ENCODE peak calls at places on chromosomes 3 and 15, in seven cellular contexts. F, M, H, U, V, N and X are unnamed samples. For H3K9me3, the result is how much of the 10 kb centered on the place peaks cover.

GRCh38 chr15:92914768-92915221 is 14.7 kb downstream of the CHD2 start:
- DNase-seq in M (no peak), F (no peak), H (no peak), N (no peak), V (no peak), U (no peak), X (no peak)

GRCh38 chr3:141087071-141087824 is 36.1 kb downstream of the SPSB4 start:
- DNase-seq in M (no peak), U (no peak), F (no peak), H (no peak), N (no peak), V (no peak), X (no peak)

GRCh38 chr3:14410501-14411165 is 8.2 kb downstream of the SLC6A6 start:
- DNase-seq in U (no peak), V (peak), M (no peak), F (peak), H (peak), N (peak), X (no peak)

GRCh38 chr3:169562988-169563774 is 100.3 kb downstream of the MECOM start:
- DNase-seq in H (no peak), N (no peak), V (no peak), U (no peak), F (no peak), M (no peak), X (no peak)

GRCh38 chr3:46930945-46931403 is 45.6 kb downstream of the CCDC12 start:
- DNase-seq in U (peak), M (no peak), H (no peak), V (no peak), N (no peak), F (no peak), X (no peak)

GRCh38 chr3:57691411-57692133 is 1.3 kb downstream of the DENND6A start:
- DNase-seq in V (no peak), F (no peak), N (no peak), M (no peak), H (no peak), U (no peak), X (peak)

GRCh38 chr15:79028411-79028964 is 62.1 kb downstream of the RASGRF1 start:
- DNase-seq in H (peak), N (no peak), V (peak), M (peak), F (no peak), U (peak), X (peak)

GRCh38 chr15:89500397-89501270 is 4.3 kb upstream of the RHCG start:
- DNase-seq in N (no peak), F (no peak), M (no peak), V (no peak), H (no peak), U (no peak), X (no peak)

GRCh38 chr3:48400824-48401433 is 28.9 kb downstream of the FBXW12 start:
- DNase-seq in M (peak), V (peak), H (peak), U (peak), N (no peak), F (peak), X (peak)

GRCh38 chr3:40230382-40230781 is 79.1 kb upstream of the EIF1B start:
- DNase-seq in N (no peak), V (no peak), M (no peak), H (peak), F (no peak), U (no peak), X (no peak)

GRCh38 chr15:87826119-87826730 is 430.3 kb downstream of the NTRK3 start:
- DNase-seq in V (no peak), U (no peak), F (no peak), M (peak), H (no peak), N (no peak), X (no peak)
- H3K9me3 ChIP-seq in V (under half), U (under half), F (under half), M (under half), H (under half), N (under half), X (under half)

GRCh38 chr3:134048278-134048996 is 18.7 kb upstream of the SLCO2A1 start:
- DNase-seq in V (no peak), F (no peak), U (no peak), H (no peak), N (no peak), M (no peak), X (peak)

GRCh38 chr3:134049676-134050075 is 20.0 kb upstream of the SLCO2A1 start:
- DNase-seq in F (no peak), N (no peak), H (no peak), M (no peak), U (no peak), V (no peak), X (no peak)

GRCh38 chr3:134040066-134040465 is 10.3 kb upstream of the SLCO2A1 start:
- DNase-seq in H (no peak), M (no peak), F (no peak), N (no peak), V (no peak), U (no peak), X (no peak)

GRCh38 chr3:134039161-134039862 is 9.6 kb upstream of the SLCO2A1 start:
- DNase-seq in F (no peak), U (no peak), H (peak), M (peak), V (no peak), N (no peak), X (no peak)

DNA sequence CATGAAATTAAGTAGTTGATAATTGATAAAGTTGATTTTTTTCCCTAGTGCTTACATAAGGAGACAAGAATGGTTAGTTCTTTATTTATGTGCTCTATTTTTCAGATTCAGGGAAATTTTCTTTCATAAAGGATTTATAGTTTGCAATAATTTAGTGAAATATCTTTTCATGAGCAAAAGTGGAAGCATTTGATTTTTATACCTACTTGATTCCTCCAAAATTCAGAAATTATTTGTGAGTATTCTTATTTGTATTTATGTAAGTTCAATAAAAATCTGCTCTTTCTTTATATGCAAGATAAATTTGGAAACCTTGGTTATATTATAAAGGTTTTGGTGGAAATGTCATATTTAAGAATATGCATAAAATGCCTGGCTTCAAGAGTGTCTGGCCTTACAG is 14.7 kb upstream of the SLCO2A1 start:
- DNase-seq in V (no peak), F (no peak), H (no peak), N (no peak), M (no peak), U (no peak), X (no peak)
- H3K9me3 ChIP-seq in V (under half), F (under half), H (under half), N (under half), M (under half), U (under half), X (under half)

GRCh38 chr15:25228261-25228660 is 210.6 kb downstream of the UBE3A start:
- DNase-seq in N (no peak), U (no peak), F (no peak), H (no peak), M (no peak), V (no peak), X (no peak)

GRCh38 chr15:25220834-25221233 is 218.0 kb downstream of the UBE3A start:
- DNase-seq in V (no peak), M (no peak), N (no peak), U (no peak), F (no peak), H (no peak), X (no peak)

GRCh38 chr15:25226360-25226759 is 212.5 kb downstream of the UBE3A start:
- DNase-seq in N (no peak), V (no peak), F (peak), M (no peak), U (no peak), H (no peak), X (no peak)

GRCh38 chr15:25224396-25224795 is 214.4 kb downstream of the UBE3A start:
- DNase-seq in H (no peak), V (no peak), N (no peak), F (no peak), U (no peak), M (no peak), X (no peak)
- H3K9me3 ChIP-seq in H (under half), V (under half), N (half or more), F (under half), U (under half), M (under half), X (under half)

DNA sequence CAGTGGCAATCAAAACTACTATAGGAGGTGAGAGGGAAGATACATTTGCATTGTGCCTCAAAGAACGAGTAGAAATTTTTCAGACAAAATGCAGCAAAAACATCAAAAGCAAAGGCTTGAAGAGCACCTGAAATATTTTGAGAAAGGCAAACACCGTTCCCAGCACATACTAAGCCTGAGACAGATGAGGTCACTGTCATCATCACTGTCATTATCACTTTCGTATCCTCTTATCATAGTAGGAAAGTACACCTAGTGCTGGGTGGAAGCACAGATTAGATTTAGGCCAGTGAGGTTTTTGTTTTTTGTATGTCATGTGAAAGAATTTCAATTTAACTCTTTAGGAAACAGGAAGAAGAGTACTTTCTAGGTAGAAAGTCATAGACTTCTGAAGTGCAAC is 222.0 kb downstream of the GABRB3 start:
- DNase-seq in V (no peak), M (no peak), U (no peak), H (no peak), N (no peak), F (no peak), X (no peak)
- H3K9me3 ChIP-seq in V (under half), M (under half), U (under half), H (under half), N (under half), F (under half), X (under half)

DNA sequence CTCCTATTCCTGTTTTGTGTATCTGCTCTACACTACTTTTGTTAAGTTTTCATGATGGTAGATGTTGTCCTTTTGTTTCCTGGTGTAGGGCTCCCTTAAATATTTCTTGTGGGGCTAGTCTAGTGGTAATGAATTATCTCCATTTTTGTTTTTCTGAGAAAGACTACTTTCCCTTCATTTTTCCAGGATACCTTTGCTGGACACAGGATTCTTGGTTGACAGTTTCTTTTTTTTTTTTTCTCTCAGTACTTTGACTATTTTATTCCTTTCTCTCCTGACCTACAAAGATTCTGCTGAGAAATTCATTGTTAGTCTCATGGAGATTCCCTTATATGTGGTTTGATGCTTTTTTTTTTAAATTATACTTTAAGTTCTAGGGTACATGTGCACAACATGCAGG is 38.0 kb downstream of the FAIM start:
- DNase-seq in H (no peak), V (no peak), F (no peak), N (no peak), U (no peak), M (no peak), X (no peak)
- H3K9me3 ChIP-seq in H (under half), V (under half), F (under half), N (under half), U (under half), M (under half), X (under half)

GRCh38 chr3:26099692-26100091 is 309.8 kb downstream of the OXSM start:
- DNase-seq in V (no peak), U (no peak), N (no peak), M (peak), F (peak), H (no peak), X (no peak)
- H3K9me3 ChIP-seq in V (under half), U (under half), N (under half), M (under half), F (under half), H (under half), X (under half)

GRCh38 chr15:25058080-25058785 is 103.4 kb downstream of the SNRPN start:
- DNase-seq in M (no peak), N (no peak), F (no peak), H (no peak), U (no peak), V (no peak), X (no peak)
- H3K9me3 ChIP-seq in M (under half), N (half or more), F (under half), H (half or more), U (half or more), V (half or more), X (under half)

GRCh38 chr3:21310891-21311290 is 440.1 kb downstream of the ZNF385D start:
- DNase-seq in V (no peak), H (no peak), M (no peak), F (no peak), U (no peak), N (no peak), X (no peak)
- H3K9me3 ChIP-seq in V (under half), H (under half), M (under half), F (under half), U (under half), N (under half), X (under half)

GRCh38 chr3:84223512-84223911 is 735.3 kb upstream of the CADM2 start:
- DNase-seq in U (no peak), M (no peak), V (no peak), F (no peak), N (no peak), H (no peak), X (no peak)

GRCh38 chr3:84224262-84224661 is 734.5 kb upstream of the CADM2 start:
- DNase-seq in V (no peak), F (no peak), U (no peak), H (no peak), M (no peak), N (no peak), X (no peak)
- H3K9me3 ChIP-seq in V (under half), F (under half), U (under half), H (under half), M (under half), N (under half), X (under half)

GRCh38 chr3:116077059-116077458 is 368.2 kb downstream of the LSAMP start:
- DNase-seq in F (no peak), V (no peak), N (no peak), U (no peak), H (no peak), M (no peak), X (no peak)
- H3K9me3 ChIP-seq in F (under half), V (under half), N (under half), U (under half), H (under half), M (under half), X (under half)